ENCODE peak calls at places on chromosomes 7 and 10, in four cellular contexts. One of them, this sample, is unnamed.

GRCh38 chr7:12583181-12583580 is 12.7 kb downstream of the SCIN start:
- DNase-seq in heart left ventricle: no peak
- DNase-seq in uterus: no peak
- DNase-seq in fibroblast of mammary gland: no peak
- DNase-seq in this sample: no peak

GRCh38 chr10:119313645-119314044 is 106.3 kb downstream of the GRK5 start:
- DNase-seq in heart left ventricle: no peak
- DNase-seq in uterus: no peak
- DNase-seq in fibroblast of mammary gland: no peak
- DNase-seq in this sample: no peak

GRCh38 chr7:96093435-96093834 is 228.5 kb downstream of the SLC25A13 start:
- DNase-seq in heart left ventricle: no peak
- DNase-seq in uterus: no peak
- DNase-seq in fibroblast of mammary gland: peak
- DNase-seq in this sample: no peak

GRCh38 chr7:47371733-47372368 is 210.1 kb downstream of the TNS3 start:
- DNase-seq in heart left ventricle: peak
- DNase-seq in uterus: peak
- DNase-seq in fibroblast of mammary gland: peak
- DNase-seq in this sample: peak

GRCh38 chr10:121999301-121999700 is 10.3 kb downstream of the TACC2 start:
- DNase-seq in heart left ventricle: no peak
- DNase-seq in uterus: no peak
- DNase-seq in fibroblast of mammary gland: peak
- DNase-seq in this sample: no peak

GRCh38 chr7:150716368-150716767 is at the start of gene GIMAP1:
- DNase-seq in heart left ventricle: peak
- DNase-seq in uterus: peak
- DNase-seq in fibroblast of mammary gland: no peak
- DNase-seq in this sample: peak

GRCh38 chr7:152924238-152924637 is 164.7 kb downstream of the ACTR3B start:
- DNase-seq in heart left ventricle: no peak
- DNase-seq in uterus: no peak
- DNase-seq in fibroblast of mammary gland: no peak
- DNase-seq in this sample: no peak

GRCh38 chr7:81264116-81264515 is 345.3 kb upstream of the SEMA3C start:
- DNase-seq in heart left ventricle: no peak
- DNase-seq in uterus: no peak
- DNase-seq in fibroblast of mammary gland: peak
- DNase-seq in this sample: no peak

GRCh38 chr7:28347462-28347861 is 64.9 kb upstream of the CREB5 start:
- DNase-seq in heart left ventricle: no peak
- DNase-seq in uterus: no peak
- DNase-seq in fibroblast of mammary gland: peak
- DNase-seq in this sample: no peak

GRCh38 chr7:6489612-6490011 is 41.9 kb upstream of the DAGLB start:
- DNase-seq in heart left ventricle: no peak
- DNase-seq in uterus: no peak
- DNase-seq in fibroblast of mammary gland: no peak
- DNase-seq in this sample: no peak

GRCh38 chr10:73810358-73810734 is 1.1 kb downstream of the NDST2 start:
- DNase-seq in heart left ventricle: no peak
- DNase-seq in uterus: no peak
- DNase-seq in fibroblast of mammary gland: peak
- DNase-seq in this sample: no peak

GRCh38 chr10:100567249-100567648 is 31.5 kb downstream of the HIF1AN start:
- DNase-seq in heart left ventricle: no peak
- DNase-seq in uterus: no peak
- DNase-seq in fibroblast of mammary gland: no peak
- DNase-seq in this sample: no peak

GRCh38 chr7:30988346-30989005 is 24.7 kb downstream of the GHRHR start:
- DNase-seq in heart left ventricle: peak
- DNase-seq in uterus: no peak
- DNase-seq in fibroblast of mammary gland: no peak
- DNase-seq in this sample: peak

GRCh38 chr7:141113131-141113530 is 39.3 kb downstream of the TMEM178B start:
- DNase-seq in heart left ventricle: no peak
- DNase-seq in uterus: no peak
- DNase-seq in fibroblast of mammary gland: no peak
- DNase-seq in this sample: no peak

GRCh38 chr10:132448248-132448731 is 51.3 kb downstream of the PWWP2B start:
- DNase-seq in heart left ventricle: peak
- DNase-seq in uterus: peak
- DNase-seq in fibroblast of mammary gland: peak
- DNase-seq in this sample: peak

GRCh38 chr7:30354791-30355190 is 70.4 kb downstream of the ZNRF2 start:
- DNase-seq in heart left ventricle: no peak
- DNase-seq in uterus: no peak
- DNase-seq in fibroblast of mammary gland: no peak
- DNase-seq in this sample: no peak

GRCh38 chr7:84049034-84049433 is 145.6 kb downstream of the SEMA3A start:
- DNase-seq in heart left ventricle: no peak
- DNase-seq in uterus: no peak
- DNase-seq in fibroblast of mammary gland: no peak
- DNase-seq in this sample: no peak

DNA sequence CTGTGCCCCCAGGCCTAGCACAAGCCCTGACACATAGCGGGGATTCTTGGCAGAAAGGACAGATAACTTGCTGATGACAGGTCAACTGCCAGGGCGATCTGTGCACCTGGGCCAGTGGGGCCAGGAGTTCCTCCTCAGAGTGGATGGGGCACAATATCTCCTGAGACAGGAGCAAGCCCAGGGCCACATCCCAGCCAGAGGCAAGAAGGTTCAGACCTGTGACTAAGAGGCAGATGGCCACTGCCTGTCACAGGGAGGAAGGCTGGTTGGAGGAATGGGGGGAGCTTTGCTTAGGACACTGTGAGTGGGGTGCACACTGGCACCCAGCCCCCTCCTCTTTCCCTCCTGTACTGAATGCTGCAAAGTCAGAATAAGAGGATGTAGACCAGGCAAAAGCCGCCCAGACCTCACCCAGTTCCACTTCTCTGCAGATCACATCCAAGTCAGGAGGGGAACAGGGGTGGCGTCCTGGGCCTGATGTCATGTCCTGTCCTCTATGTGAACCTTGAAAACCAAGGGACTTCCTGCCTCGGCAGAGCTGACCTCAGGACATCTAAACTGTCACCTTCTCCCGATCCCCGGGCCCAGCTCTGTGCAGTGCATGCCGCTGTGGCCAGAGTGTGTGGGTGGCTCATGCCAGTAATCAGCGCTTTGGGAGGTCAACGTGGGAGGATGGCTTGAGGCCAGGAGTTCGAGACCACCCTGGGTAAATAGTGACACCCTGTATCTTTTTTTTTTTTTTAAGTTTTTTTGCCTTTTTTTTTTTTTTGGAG is 1.3 kb downstream of the GUSB start:
- DNase-seq in heart left ventricle: peak
- DNase-seq in uterus: peak
- DNase-seq in fibroblast of mammary gland: peak
- DNase-seq in this sample: peak
- H3K4me3 ChIP-seq in heart left ventricle: peak
- H3K4me3 ChIP-seq in uterus: peak
- H3K4me3 ChIP-seq in fibroblast of mammary gland: peak
- H3K4me3 ChIP-seq in this sample: no peak

GRCh38 chr7:21942955-21943354 is 2.7 kb downstream of the CDCA7L start:
- DNase-seq in heart left ventricle: no peak
- DNase-seq in uterus: no peak
- DNase-seq in fibroblast of mammary gland: no peak
- DNase-seq in this sample: no peak

GRCh38 chr7:21943436-21943835 is 2.3 kb downstream of the CDCA7L start:
- DNase-seq in heart left ventricle: no peak
- DNase-seq in uterus: no peak
- DNase-seq in fibroblast of mammary gland: no peak
- DNase-seq in this sample: no peak

GRCh38 chr7:21946228-21946709 is 570 bp upstream of the CDCA7L start:
- DNase-seq in heart left ventricle: no peak
- DNase-seq in uterus: no peak
- DNase-seq in fibroblast of mammary gland: peak
- DNase-seq in this sample: no peak

GRCh38 chr7:21945374-21946227 is at the start of gene CDCA7L:
- DNase-seq in heart left ventricle: peak
- DNase-seq in uterus: peak
- DNase-seq in fibroblast of mammary gland: peak
- DNase-seq in this sample: peak

DNA sequence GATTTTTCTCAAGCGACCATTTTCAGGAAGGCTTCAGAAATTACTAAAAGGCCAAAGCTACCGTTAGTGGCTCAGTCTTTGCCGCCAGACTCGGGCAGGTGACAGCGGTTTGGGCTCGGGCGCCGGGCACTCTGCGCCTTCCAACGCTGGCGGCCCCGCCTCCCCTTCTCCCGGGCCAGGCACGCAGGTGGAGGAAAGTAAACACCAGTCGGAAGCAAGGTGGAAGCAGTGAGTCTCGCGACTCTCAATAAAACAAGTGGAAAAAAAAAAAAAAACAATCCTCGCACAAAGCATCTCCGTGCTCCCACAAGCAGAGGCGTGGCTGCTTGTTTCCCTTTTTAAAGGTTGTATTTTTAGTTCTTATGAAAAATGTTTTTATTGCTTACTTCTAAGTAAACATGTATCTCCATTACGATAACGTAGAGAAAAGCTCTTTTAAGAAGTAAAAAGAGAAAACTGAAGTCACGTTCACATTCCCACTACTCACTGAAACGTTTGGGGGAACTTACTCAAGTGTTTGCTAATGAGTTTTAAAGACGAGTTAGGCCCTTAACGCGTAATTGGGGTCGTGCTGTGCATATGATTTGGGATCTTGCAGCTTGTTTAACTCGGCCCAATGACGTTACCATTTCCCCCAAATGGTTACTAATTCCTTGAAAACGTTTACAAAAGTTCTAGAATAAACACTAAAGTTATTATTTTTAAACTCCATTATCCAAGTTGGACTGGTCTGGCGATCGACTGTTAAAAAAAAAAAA is 904 bp downstream of the CDCA7L start:
- DNase-seq in heart left ventricle: peak
- DNase-seq in uterus: no peak
- DNase-seq in fibroblast of mammary gland: peak
- DNase-seq in this sample: peak
- H3K4me3 ChIP-seq in heart left ventricle: peak
- H3K4me3 ChIP-seq in uterus: peak
- H3K4me3 ChIP-seq in fibroblast of mammary gland: peak
- H3K4me3 ChIP-seq in this sample: peak

GRCh38 chr7:127536426-127537152 is 48.8 kb downstream of the GCC1 start:
- DNase-seq in heart left ventricle: no peak
- DNase-seq in uterus: no peak
- DNase-seq in fibroblast of mammary gland: no peak
- DNase-seq in this sample: no peak
- H3K4me3 ChIP-seq in heart left ventricle: no peak
- H3K4me3 ChIP-seq in uterus: no peak
- H3K4me3 ChIP-seq in fibroblast of mammary gland: no peak
- H3K4me3 ChIP-seq in this sample: no peak

GRCh38 chr7:37352251-37352650 is 96.4 kb downstream of the ELMO1 start:
- DNase-seq in heart left ventricle: no peak
- DNase-seq in uterus: no peak
- DNase-seq in fibroblast of mammary gland: no peak
- DNase-seq in this sample: no peak

GRCh38 chr7:37357277-37357996 is 91.2 kb downstream of the ELMO1 start:
- DNase-seq in heart left ventricle: no peak
- DNase-seq in uterus: no peak
- DNase-seq in fibroblast of mammary gland: no peak
- DNase-seq in this sample: no peak

GRCh38 chr7:37352974-37353948 is 95.4 kb downstream of the ELMO1 start:
- DNase-seq in heart left ventricle: peak
- DNase-seq in uterus: no peak
- DNase-seq in fibroblast of mammary gland: no peak
- DNase-seq in this sample: no peak

GRCh38 chr7:37354661-37355131 is 94.0 kb downstream of the ELMO1 start:
- DNase-seq in heart left ventricle: peak
- DNase-seq in uterus: peak
- DNase-seq in fibroblast of mammary gland: peak
- DNase-seq in this sample: peak

DNA sequence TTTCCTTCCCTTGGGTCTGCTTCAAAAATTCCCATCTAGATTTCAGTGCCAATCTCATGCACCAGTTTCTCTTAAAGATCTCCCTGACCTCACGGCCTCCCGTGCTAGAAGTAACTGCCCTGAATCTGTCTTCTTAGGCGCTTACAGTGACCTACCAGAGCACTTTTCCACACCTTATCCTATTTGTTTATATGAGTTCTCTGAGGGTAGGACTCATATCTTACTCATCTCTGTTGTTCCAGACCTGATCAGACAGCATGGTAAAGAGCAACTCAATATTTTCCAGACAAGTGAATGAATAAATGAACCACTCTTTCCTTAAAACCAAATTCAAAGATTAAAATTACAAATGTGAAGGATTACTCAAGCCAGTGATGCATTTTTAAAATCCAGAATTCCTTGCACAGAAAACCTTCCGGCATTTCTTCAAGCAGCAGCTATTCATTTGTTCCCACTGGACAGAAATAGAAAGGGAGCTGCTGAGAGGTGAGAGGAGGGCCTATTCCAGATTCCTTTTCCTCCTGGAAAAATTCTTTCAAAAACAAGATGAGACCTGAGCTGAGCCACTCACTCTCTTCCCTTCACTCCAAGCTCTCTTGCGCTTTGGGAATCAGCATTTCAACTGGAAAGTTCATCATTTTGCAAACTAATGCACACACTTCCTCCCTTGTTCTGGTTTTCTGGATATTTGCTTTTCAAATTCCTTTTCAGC is 94.6 kb downstream of the ELMO1 start:
- DNase-seq in heart left ventricle: no peak
- DNase-seq in uterus: no peak
- DNase-seq in fibroblast of mammary gland: no peak
- DNase-seq in this sample: no peak
- H3K4me3 ChIP-seq in heart left ventricle: no peak
- H3K4me3 ChIP-seq in uterus: no peak
- H3K4me3 ChIP-seq in fibroblast of mammary gland: no peak
- H3K4me3 ChIP-seq in this sample: no peak

DNA sequence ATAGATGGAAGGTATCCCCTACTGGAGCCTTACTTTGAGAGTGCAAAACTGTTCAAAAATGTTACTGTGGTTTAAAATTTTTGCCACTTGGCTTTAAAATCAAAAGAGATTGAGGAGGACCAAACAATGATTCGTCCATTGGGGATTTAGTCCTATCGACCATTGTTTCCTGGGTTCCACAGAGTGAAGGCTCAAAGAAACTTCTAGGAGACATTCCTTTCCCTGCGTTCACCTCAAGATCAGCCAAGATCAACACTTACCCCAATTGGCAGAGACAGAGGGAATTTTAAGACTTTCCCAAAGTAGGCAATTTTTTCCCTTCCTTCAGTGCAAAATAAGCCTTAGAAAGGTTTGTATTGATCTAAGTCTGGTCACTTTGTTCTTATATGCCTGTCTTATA is 152.3 kb downstream of the NEBL start:
- DNase-seq in heart left ventricle: no peak
- DNase-seq in uterus: no peak
- DNase-seq in fibroblast of mammary gland: peak
- DNase-seq in this sample: no peak
- H3K4me3 ChIP-seq in heart left ventricle: no peak
- H3K4me3 ChIP-seq in uterus: no peak
- H3K4me3 ChIP-seq in fibroblast of mammary gland: no peak
- H3K4me3 ChIP-seq in this sample: no peak

DNA sequence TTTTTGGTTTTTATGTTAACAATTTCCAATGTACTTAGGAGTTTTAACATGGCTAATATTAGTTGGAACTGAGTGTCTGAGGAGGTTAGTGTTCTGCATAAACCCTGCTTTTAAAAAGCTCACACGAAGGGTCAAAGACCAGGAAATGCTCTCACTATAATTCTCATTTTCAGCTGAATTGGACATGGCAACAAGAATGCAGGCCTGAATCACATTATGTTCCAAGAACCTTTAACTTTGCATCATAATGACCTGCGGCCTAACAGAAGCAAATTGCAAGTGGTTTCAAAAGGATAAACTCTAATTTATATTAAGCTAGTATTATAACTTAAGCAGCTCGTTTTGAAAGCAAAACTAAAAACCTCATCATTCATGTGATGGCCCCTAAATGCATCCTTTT is 242.9 kb upstream of the SP4 start:
- DNase-seq in heart left ventricle: no peak
- DNase-seq in uterus: no peak
- DNase-seq in fibroblast of mammary gland: no peak
- DNase-seq in this sample: no peak
- H3K4me3 ChIP-seq in heart left ventricle: no peak
- H3K4me3 ChIP-seq in uterus: no peak
- H3K4me3 ChIP-seq in fibroblast of mammary gland: no peak
- H3K4me3 ChIP-seq in this sample: no peak

This sample was measured in mucosa of descending colon.